ENCODE peak calls at places on chromosomes 3 and 15, in four cellular contexts. S is endothelial cell, H is fibroblast of the aortic adventitia, N is heart left ventricle. Q is an unnamed sample.

GRCh38 chr3:66038726-66039589 is at the start of gene MAGI1:
- DNase-seq in H (peak), N (peak), S (peak), Q (no peak)

GRCh38 chr3:129226374-129226773 is 23.0 kb upstream of the COPG1 start:
- DNase-seq in N (peak), S (no peak), H (peak), Q (no peak)

GRCh38 chr3:28018925-28019718 is 222.3 kb upstream of the CMC1 start:
- DNase-seq in N (no peak), H (no peak), S (no peak), Q (no peak)

GRCh38 chr3:169744332-169745054 is 20.4 kb downstream of the TERC start:
- DNase-seq in S (no peak), N (no peak), H (peak), Q (no peak)

GRCh38 chr3:43285644-43286043 is 696 bp upstream of the SNRK start:
- DNase-seq in H (no peak), N (no peak), S (peak), Q (no peak)

GRCh38 chr3:44883999-44884431 is 9.6 kb downstream of the TGM4 start:
- DNase-seq in H (peak), N (no peak), S (no peak), Q (no peak)

GRCh38 chr3:157393076-157393475 is 43.6 kb upstream of the PTX3 start:
- DNase-seq in S (no peak), H (peak), N (no peak), Q (no peak)

GRCh38 chr3:10377148-10377725 is 56.3 kb upstream of the SEC13 start:
- DNase-seq in N (peak), H (no peak), S (no peak), Q (no peak)

GRCh38 chr3:140249188-140249587 is 314.2 kb downstream of the CLSTN2 start:
- DNase-seq in S (no peak), H (no peak), N (no peak), Q (no peak)

GRCh38 chr3:127940116-127940515 is 25.1 kb downstream of the KBTBD12 start:
- DNase-seq in H (no peak), N (no peak), S (no peak), Q (no peak)

GRCh38 chr3:5463986-5464385 is 276.5 kb downstream of the EDEM1 start:
- DNase-seq in H (no peak), N (no peak), S (no peak), Q (no peak)

GRCh38 chr3:177652556-177653290 is 455.4 kb upstream of the TBL1XR1 start:
- DNase-seq in N (no peak), H (no peak), S (no peak), Q (no peak)

GRCh38 chr3:197209366-197210260 is 88.8 kb downstream of the DLG1 start:
- DNase-seq in N (no peak), H (no peak), S (no peak), Q (no peak)

GRCh38 chr3:187610926-187611545 is 59.2 kb downstream of the SST start:
- DNase-seq in N (no peak), S (no peak), H (peak), Q (no peak)

GRCh38 chr3:143266512-143266911 is 146.9 kb downstream of the CHST2 start:
- DNase-seq in S (no peak), H (peak), N (no peak), Q (no peak)

GRCh38 chr15:28101983-28102441 is 2.9 kb upstream of the OCA2 start:
- DNase-seq in H (no peak), S (no peak), N (no peak), Q (no peak)

GRCh38 chr3:134409041-134409440 is 34.8 kb upstream of the AMOTL2 start:
- DNase-seq in N (no peak), S (no peak), H (no peak), Q (no peak)

GRCh38 chr3:54067060-54067459 is 55.3 kb upstream of the CACNA2D3 start:
- DNase-seq in S (no peak), H (no peak), N (no peak), Q (no peak)

GRCh38 chr3:104785966-104786365 is 580.7 kb upstream of the ALCAM start:
- DNase-seq in H (no peak), S (no peak), N (no peak), Q (no peak)

GRCh38 chr15:64651573-64652260 is 123.7 kb downstream of the RBPMS2 start:
- DNase-seq in N (no peak), S (no peak), H (no peak), Q (no peak)

GRCh38 chr15:31214158-31214863 is 112.3 kb upstream of the KLF13 start:
- DNase-seq in N (no peak), H (no peak), S (no peak), Q (no peak)

GRCh38 chr15:55407631-55407948 is 569 bp downstream of the CCPG1 start:
- DNase-seq in H (peak), N (no peak), S (no peak), Q (no peak)

GRCh38 chr15:35019401-35020327 is 31.6 kb upstream of the ZNF770 start:
- DNase-seq in S (no peak), H (peak), N (no peak), Q (no peak)

GRCh38 chr3:47772047-47772446 is 9.6 kb downstream of the SMARCC1 start:
- DNase-seq in H (no peak), S (no peak), N (no peak), Q (no peak)

GRCh38 chr15:29789871-29790270 is 32.4 kb downstream of the TJP1 start:
- DNase-seq in H (no peak), S (no peak), N (no peak), Q (no peak)

GRCh38 chr3:143120716-143121239 is 1.2 kb downstream of the CHST2 start:
- DNase-seq in S (peak), H (peak), N (no peak), Q (peak)

GRCh38 chr3:112579697-112580096 is 17.9 kb downstream of the SLC35A5 start:
- DNase-seq in H (peak), S (no peak), N (no peak), Q (no peak)

GRCh38 chr15:39583586-39584265 is 2.8 kb downstream of the THBS1 start:
- DNase-seq in N (no peak), H (peak), S (peak), Q (no peak)

GRCh38 chr3:9600597-9600996 is 47.0 kb upstream of the LHFPL4 start:
- DNase-seq in S (peak), H (no peak), N (peak), Q (no peak)

GRCh38 chr3:183295211-183295610 is 42.2 kb downstream of the B3GNT5 start:
- DNase-seq in H (peak), N (no peak), S (no peak), Q (no peak)

GRCh38 chr3:64627042-64627441 is 60.8 kb downstream of the ADAMTS9 start:
- DNase-seq in N (no peak), S (no peak), H (no peak), Q (no peak)

GRCh38 chr15:82146990-82147461 is 101.2 kb upstream of the MEX3B start:
- DNase-seq in N (no peak), S (no peak), H (peak), Q (no peak)

DNA sequence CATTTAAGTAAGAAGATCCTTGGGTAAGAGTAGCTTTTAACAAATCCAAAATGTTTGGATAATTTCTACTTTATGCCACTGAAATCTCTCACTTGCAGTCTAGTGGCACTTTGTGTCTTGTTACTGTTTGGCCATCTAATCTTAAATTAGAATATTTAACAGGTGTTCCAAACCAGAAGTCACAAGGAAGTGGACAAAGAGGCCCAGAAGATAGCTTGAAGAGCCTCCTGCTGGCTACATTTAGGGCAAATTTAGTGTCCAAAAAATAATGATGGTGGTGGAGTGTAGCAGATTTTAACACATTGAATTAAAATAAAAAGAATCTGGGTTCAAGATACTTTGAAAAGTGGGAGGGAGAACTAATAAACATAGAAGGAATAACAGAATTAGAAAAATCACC is 172.2 kb downstream of the GHSR start:
- DNase-seq in H (no peak), S (no peak), N (no peak), Q (no peak)
- TF ChIP-seq CTCF in H (no peak), S (no peak), N (peak), Q (peak)

GRCh38 chr15:70264738-70265465 is 167.2 kb upstream of the TLE3 start:
- DNase-seq in H (no peak), N (no peak), S (no peak), Q (no peak)

GRCh38 chr15:70266412-70267089 is 168.8 kb upstream of the TLE3 start:
- DNase-seq in N (peak), S (no peak), H (peak), Q (peak)

GRCh38 chr15:70264014-70264492 is 166.3 kb upstream of the TLE3 start:
- DNase-seq in H (peak), S (no peak), N (peak), Q (no peak)

GRCh38 chr15:70265986-70266385 is 168.3 kb upstream of the TLE3 start:
- DNase-seq in S (no peak), N (no peak), H (no peak), Q (no peak)

DNA sequence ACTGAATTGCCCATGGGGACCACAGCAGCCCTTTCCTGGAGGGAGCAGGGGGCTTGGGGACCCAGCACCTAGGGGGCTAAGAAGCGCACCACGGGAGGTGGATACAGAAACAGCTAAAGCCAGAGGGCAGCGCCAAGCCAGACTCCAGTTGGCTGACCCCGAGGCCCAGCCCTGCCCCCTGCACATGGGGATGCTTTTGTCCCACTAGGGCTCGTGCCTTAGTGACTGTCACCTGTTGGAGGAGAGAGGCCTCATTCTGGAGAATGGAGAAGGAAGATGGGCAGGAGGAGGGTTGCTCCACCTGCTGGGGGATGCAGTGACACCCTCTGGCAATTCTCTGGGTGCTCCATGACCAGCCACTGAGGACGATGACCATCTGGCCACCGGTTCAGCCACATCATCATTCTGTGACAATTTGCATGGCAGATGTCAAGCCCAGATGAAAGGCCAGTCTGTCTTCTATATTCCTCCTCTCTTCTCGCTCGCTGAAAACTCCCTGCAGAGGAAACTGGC is 167.8 kb upstream of the TLE3 start:
- DNase-seq in N (no peak), H (no peak), S (no peak), Q (no peak)
- TF ChIP-seq CTCF in N (peak), H (no peak), S (no peak), Q (no peak)

GRCh38 chr3:22922317-22922716 is 280.8 kb upstream of the UBE2E2 start:
- DNase-seq in S (no peak), H (peak), N (no peak), Q (no peak)
- TF ChIP-seq CTCF in S (peak), H (peak), N (peak), Q (no peak)

GRCh38 chr3:71512000-71512399 is 71.5 kb downstream of the FOXP1 start:
- DNase-seq in N (no peak), H (no peak), S (no peak), Q (no peak)
- TF ChIP-seq CTCF in N (no peak), H (no peak), S (no peak), Q (peak)